ENCODE peak calls at places on chromosomes 5 and 9, in six cellular contexts. One of them, this sample, is unnamed.
A peak's percentile ranks its signal among the peaks of the same experiment; 100 is the strongest.

GRCh38 chr5:165119175-165119574 is 1613.8 kb downstream of the MAT2B start:
- DNase-seq in sigmoid colon: no peak
- DNase-seq in fibroblast of mammary gland: no peak
- DNase-seq in pancreas: no peak
- DNase-seq in omental fat pad: no peak
- DNase-seq in H1: no peak
- DNase-seq in this sample: no peak

GRCh38 chr5:74318985-74319563 is 321.5 kb downstream of the ENC1 start:
- DNase-seq in sigmoid colon: no peak
- DNase-seq in fibroblast of mammary gland: peak; percentile 72
- DNase-seq in pancreas: no peak
- DNase-seq in omental fat pad: no peak
- DNase-seq in H1: no peak
- DNase-seq in this sample: no peak

GRCh38 chr9:133584559-133585476 is 24.4 kb downstream of the FAM163B start:
- DNase-seq in sigmoid colon: no peak
- DNase-seq in fibroblast of mammary gland: no peak
- DNase-seq in pancreas: peak; percentile 59
- DNase-seq in omental fat pad: no peak
- DNase-seq in H1: peak; percentile 73
- DNase-seq in this sample: no peak

GRCh38 chr5:151230048-151230680 is 6.3 kb upstream of the CCDC69 start:
- DNase-seq in sigmoid colon: no peak
- DNase-seq in fibroblast of mammary gland: no peak
- DNase-seq in pancreas: no peak
- DNase-seq in omental fat pad: no peak
- DNase-seq in H1: no peak
- DNase-seq in this sample: no peak

GRCh38 chr9:87039809-87040392 is 92.6 kb upstream of the GAS1 start:
- DNase-seq in sigmoid colon: no peak
- DNase-seq in fibroblast of mammary gland: peak; percentile 92
- DNase-seq in pancreas: no peak
- DNase-seq in omental fat pad: no peak
- DNase-seq in H1: no peak
- DNase-seq in this sample: peak; percentile 30

GRCh38 chr5:143886621-143887301 is 74.8 kb downstream of the HMHB1 start:
- DNase-seq in sigmoid colon: no peak
- DNase-seq in fibroblast of mammary gland: no peak
- DNase-seq in pancreas: no peak
- DNase-seq in omental fat pad: no peak
- DNase-seq in H1: no peak
- DNase-seq in this sample: peak; percentile 45

GRCh38 chr5:1763548-1763911 is 36.1 kb downstream of the MRPL36 start:
- DNase-seq in sigmoid colon: peak; percentile 60
- DNase-seq in fibroblast of mammary gland: peak; percentile 76
- DNase-seq in pancreas: peak; percentile 64
- DNase-seq in omental fat pad: no peak
- DNase-seq in H1: peak; percentile 64
- DNase-seq in this sample: peak; percentile 73

GRCh38 chr5:139151902-139152301 is 46.3 kb downstream of the SIL1 start:
- DNase-seq in sigmoid colon: no peak
- DNase-seq in fibroblast of mammary gland: no peak
- DNase-seq in pancreas: no peak
- DNase-seq in omental fat pad: no peak
- DNase-seq in H1: no peak
- DNase-seq in this sample: no peak

GRCh38 chr5:74169704-74170103 is 470.8 kb downstream of the ENC1 start:
- DNase-seq in sigmoid colon: no peak
- DNase-seq in fibroblast of mammary gland: no peak
- DNase-seq in pancreas: no peak
- DNase-seq in omental fat pad: no peak
- DNase-seq in H1: no peak
- DNase-seq in this sample: no peak

GRCh38 chr9:4435197-4435596 is 55.1 kb upstream of the SLC1A1 start:
- DNase-seq in sigmoid colon: no peak
- DNase-seq in fibroblast of mammary gland: peak; percentile 81
- DNase-seq in pancreas: no peak
- DNase-seq in omental fat pad: no peak
- DNase-seq in H1: no peak
- DNase-seq in this sample: peak; percentile 84

GRCh38 chr5:171806976-171807823 is 21.6 kb downstream of the SMIM23 start:
- DNase-seq in sigmoid colon: no peak
- DNase-seq in fibroblast of mammary gland: peak; percentile 20
- DNase-seq in pancreas: no peak
- DNase-seq in omental fat pad: no peak
- DNase-seq in H1: no peak
- DNase-seq in this sample: peak; percentile 49

GRCh38 chr5:115616492-115616891 is 9.3 kb downstream of the TMED7 start:
- DNase-seq in sigmoid colon: no peak
- DNase-seq in fibroblast of mammary gland: no peak
- DNase-seq in pancreas: no peak
- DNase-seq in omental fat pad: no peak
- DNase-seq in H1: no peak
- DNase-seq in this sample: no peak

GRCh38 chr5:138305797-138306196 is 25.8 kb downstream of the CDC25C start:
- DNase-seq in sigmoid colon: no peak
- DNase-seq in fibroblast of mammary gland: no peak
- DNase-seq in pancreas: no peak
- DNase-seq in omental fat pad: no peak
- DNase-seq in H1: no peak
- DNase-seq in this sample: no peak

GRCh38 chr5:142201471-142201887 is 92.9 kb downstream of the NDFIP1 start:
- DNase-seq in sigmoid colon: no peak
- DNase-seq in fibroblast of mammary gland: peak; percentile 100
- DNase-seq in pancreas: no peak
- DNase-seq in omental fat pad: no peak
- DNase-seq in H1: no peak
- DNase-seq in this sample: peak; percentile 93

GRCh38 chr9:79185866-79186265 is 385.9 kb upstream of the TLE4 start:
- DNase-seq in sigmoid colon: no peak
- DNase-seq in fibroblast of mammary gland: peak; percentile 48
- DNase-seq in pancreas: no peak
- DNase-seq in omental fat pad: no peak
- DNase-seq in H1: no peak
- DNase-seq in this sample: peak; percentile 74